ENCODE peak calls at places on chromosomes 1 and 21, in seven cellular contexts. One of them, this sample, is unnamed.
A peak's percentile ranks its signal among the peaks of the same experiment; 100 is the strongest.

GRCh38 chr1:165645654-165646366 is 14.8 kb downstream of the MGST3 start:
- DNase-seq in RWPE2: no peak
- DNase-seq in cardiac muscle cell: no peak
- DNase-seq in uterus: no peak
- DNase-seq in GM12865: peak; percentile 12
- DNase-seq in astrocyte of the spinal cord: no peak
- DNase-seq in epithelial cell of proximal tubule: peak; percentile 74
- DNase-seq in this sample: no peak

GRCh38 chr1:12188115-12188514 is 21.3 kb downstream of the TNFRSF1B start:
- DNase-seq in RWPE2: no peak
- DNase-seq in cardiac muscle cell: no peak
- DNase-seq in uterus: no peak
- DNase-seq in GM12865: no peak
- DNase-seq in astrocyte of the spinal cord: no peak
- DNase-seq in epithelial cell of proximal tubule: no peak
- DNase-seq in this sample: no peak

GRCh38 chr1:168643152-168643551 is 66.7 kb downstream of the XCL1 start:
- DNase-seq in RWPE2: no peak
- DNase-seq in cardiac muscle cell: no peak
- DNase-seq in uterus: no peak
- DNase-seq in GM12865: no peak
- DNase-seq in astrocyte of the spinal cord: peak; percentile 91
- DNase-seq in epithelial cell of proximal tubule: no peak
- DNase-seq in this sample: no peak

GRCh38 chr1:100277866-100278265 is 11.8 kb downstream of the RTCA start:
- DNase-seq in RWPE2: no peak
- DNase-seq in cardiac muscle cell: no peak
- DNase-seq in uterus: no peak
- DNase-seq in GM12865: peak; percentile 52
- DNase-seq in astrocyte of the spinal cord: no peak
- DNase-seq in epithelial cell of proximal tubule: no peak
- DNase-seq in this sample: no peak

GRCh38 chr21:25457411-25457810 is 149.9 kb downstream of the MRPL39 start:
- DNase-seq in RWPE2: no peak
- DNase-seq in cardiac muscle cell: no peak
- DNase-seq in uterus: no peak
- DNase-seq in GM12865: peak; percentile 87
- DNase-seq in astrocyte of the spinal cord: peak; percentile 85
- DNase-seq in epithelial cell of proximal tubule: peak; percentile 42
- DNase-seq in this sample: peak; percentile 4

GRCh38 chr1:109397451-109398342 is at the start of gene SORT1:
- DNase-seq in RWPE2: peak; percentile 83
- DNase-seq in cardiac muscle cell: peak; percentile 98
- DNase-seq in uterus: peak; percentile 85
- DNase-seq in GM12865: peak; percentile 67
- DNase-seq in astrocyte of the spinal cord: peak; percentile 92
- DNase-seq in epithelial cell of proximal tubule: no peak
- DNase-seq in this sample: peak; percentile 43

GRCh38 chr1:3261007-3261968 is 192.3 kb downstream of the PRDM16 start:
- DNase-seq in RWPE2: no peak
- DNase-seq in cardiac muscle cell: no peak
- DNase-seq in uterus: no peak
- DNase-seq in GM12865: no peak
- DNase-seq in astrocyte of the spinal cord: no peak
- DNase-seq in epithelial cell of proximal tubule: no peak
- DNase-seq in this sample: no peak

GRCh38 chr1:168728452-168729404 is at the start of gene DPT:
- DNase-seq in RWPE2: no peak
- DNase-seq in cardiac muscle cell: no peak
- DNase-seq in uterus: peak; percentile 69
- DNase-seq in GM12865: no peak
- DNase-seq in astrocyte of the spinal cord: no peak
- DNase-seq in epithelial cell of proximal tubule: no peak
- DNase-seq in this sample: peak; percentile 90

GRCh38 chr1:8477199-8477982 is 159.5 kb downstream of the SLC45A1 start:
- DNase-seq in RWPE2: no peak
- DNase-seq in cardiac muscle cell: no peak
- DNase-seq in uterus: no peak
- DNase-seq in GM12865: peak; percentile 84
- DNase-seq in astrocyte of the spinal cord: peak; percentile 72
- DNase-seq in epithelial cell of proximal tubule: no peak
- DNase-seq in this sample: no peak

GRCh38 chr1:227315500-227316346 is 2.6 kb downstream of the CDC42BPA start:
- DNase-seq in RWPE2: no peak
- DNase-seq in cardiac muscle cell: peak; percentile 56
- DNase-seq in uterus: peak; percentile 23
- DNase-seq in GM12865: no peak
- DNase-seq in astrocyte of the spinal cord: peak; percentile 60
- DNase-seq in epithelial cell of proximal tubule: peak; percentile 38
- DNase-seq in this sample: no peak

GRCh38 chr1:232629250-232630046 is 485 bp downstream of the SIPA1L2 start:
- DNase-seq in RWPE2: no peak
- DNase-seq in cardiac muscle cell: peak; percentile 57
- DNase-seq in uterus: peak; percentile 29
- DNase-seq in GM12865: peak; percentile 3
- DNase-seq in astrocyte of the spinal cord: peak; percentile 24
- DNase-seq in epithelial cell of proximal tubule: no peak
- DNase-seq in this sample: no peak

GRCh38 chr1:170355267-170355801 is 176.6 kb upstream of the GORAB start:
- DNase-seq in RWPE2: no peak
- DNase-seq in cardiac muscle cell: no peak
- DNase-seq in uterus: no peak
- DNase-seq in GM12865: no peak
- DNase-seq in astrocyte of the spinal cord: peak; percentile 28
- DNase-seq in epithelial cell of proximal tubule: no peak
- DNase-seq in this sample: no peak

GRCh38 chr1:209743145-209743482 is 12.7 kb upstream of the TRAF3IP3 start:
- DNase-seq in RWPE2: no peak
- DNase-seq in cardiac muscle cell: no peak
- DNase-seq in uterus: no peak
- DNase-seq in GM12865: no peak
- DNase-seq in astrocyte of the spinal cord: peak; percentile 96
- DNase-seq in epithelial cell of proximal tubule: no peak
- DNase-seq in this sample: no peak

GRCh38 chr1:202023033-202023433 is 12.6 kb downstream of the ELF3 start:
- DNase-seq in RWPE2: peak; percentile 89
- DNase-seq in cardiac muscle cell: no peak
- DNase-seq in uterus: no peak
- DNase-seq in GM12865: no peak
- DNase-seq in astrocyte of the spinal cord: no peak
- DNase-seq in epithelial cell of proximal tubule: no peak
- DNase-seq in this sample: no peak

GRCh38 chr21:29571949-29572348 is 273.2 kb downstream of the BACH1 start:
- DNase-seq in RWPE2: no peak
- DNase-seq in cardiac muscle cell: no peak
- DNase-seq in uterus: no peak
- DNase-seq in GM12865: no peak
- DNase-seq in astrocyte of the spinal cord: no peak
- DNase-seq in epithelial cell of proximal tubule: no peak
- DNase-seq in this sample: no peak

GRCh38 chr1:119160851-119161250 is 20.4 kb upstream of the WARS2 start:
- DNase-seq in RWPE2: no peak
- DNase-seq in cardiac muscle cell: no peak
- DNase-seq in uterus: no peak
- DNase-seq in GM12865: no peak
- DNase-seq in astrocyte of the spinal cord: peak; percentile 17
- DNase-seq in epithelial cell of proximal tubule: no peak
- DNase-seq in this sample: peak; percentile 32

GRCh38 chr1:239387304-239388231 is 1.2 kb downstream of the CHRM3 start:
- DNase-seq in RWPE2: no peak
- DNase-seq in cardiac muscle cell: peak; percentile 43
- DNase-seq in uterus: no peak
- DNase-seq in GM12865: no peak
- DNase-seq in astrocyte of the spinal cord: peak; percentile 1
- DNase-seq in epithelial cell of proximal tubule: no peak
- DNase-seq in this sample: no peak

GRCh38 chr1:41927118-41927517 is 8.4 kb upstream of the HIVEP3 start:
- DNase-seq in RWPE2: no peak
- DNase-seq in cardiac muscle cell: no peak
- DNase-seq in uterus: no peak
- DNase-seq in GM12865: no peak
- DNase-seq in astrocyte of the spinal cord: no peak
- DNase-seq in epithelial cell of proximal tubule: no peak
- DNase-seq in this sample: no peak

GRCh38 chr1:61132176-61133047 is 50.1 kb downstream of the NFIA start:
- DNase-seq in RWPE2: no peak
- DNase-seq in cardiac muscle cell: no peak
- DNase-seq in uterus: no peak
- DNase-seq in GM12865: no peak
- DNase-seq in astrocyte of the spinal cord: peak; percentile 48
- DNase-seq in epithelial cell of proximal tubule: no peak
- DNase-seq in this sample: no peak

GRCh38 chr1:240280560-240281322 is 189.1 kb downstream of the FMN2 start:
- DNase-seq in RWPE2: no peak
- DNase-seq in cardiac muscle cell: no peak
- DNase-seq in uterus: no peak
- DNase-seq in GM12865: no peak
- DNase-seq in astrocyte of the spinal cord: no peak
- DNase-seq in epithelial cell of proximal tubule: no peak
- DNase-seq in this sample: no peak

GRCh38 chr21:15210235-15210678 is 145.5 kb upstream of the NRIP1 start:
- DNase-seq in RWPE2: peak; percentile 84
- DNase-seq in cardiac muscle cell: no peak
- DNase-seq in uterus: no peak
- DNase-seq in GM12865: no peak
- DNase-seq in astrocyte of the spinal cord: no peak
- DNase-seq in epithelial cell of proximal tubule: no peak
- DNase-seq in this sample: no peak

GRCh38 chr1:20211511-20211931 is 25.2 kb upstream of the PLA2G2C start:
- DNase-seq in RWPE2: peak; percentile 88
- DNase-seq in cardiac muscle cell: no peak
- DNase-seq in uterus: no peak
- DNase-seq in GM12865: no peak
- DNase-seq in astrocyte of the spinal cord: no peak
- DNase-seq in epithelial cell of proximal tubule: peak; percentile 36
- DNase-seq in this sample: no peak

GRCh38 chr1:10122926-10123325 is 87.4 kb upstream of the KIF1B start:
- DNase-seq in RWPE2: no peak
- DNase-seq in cardiac muscle cell: no peak
- DNase-seq in uterus: peak; percentile 58
- DNase-seq in GM12865: no peak
- DNase-seq in astrocyte of the spinal cord: peak; percentile 72
- DNase-seq in epithelial cell of proximal tubule: no peak
- DNase-seq in this sample: no peak

GRCh38 chr21:35390013-35390776 is 341.1 kb upstream of the RUNX1 start:
- DNase-seq in RWPE2: peak; percentile 94
- DNase-seq in cardiac muscle cell: no peak
- DNase-seq in uterus: no peak
- DNase-seq in GM12865: peak; percentile 1
- DNase-seq in astrocyte of the spinal cord: peak; percentile 59
- DNase-seq in epithelial cell of proximal tubule: peak; percentile 25
- DNase-seq in this sample: no peak

GRCh38 chr1:227166559-227166958 is 151.7 kb downstream of the CDC42BPA start:
- DNase-seq in RWPE2: no peak
- DNase-seq in cardiac muscle cell: no peak
- DNase-seq in uterus: no peak
- DNase-seq in GM12865: no peak
- DNase-seq in astrocyte of the spinal cord: no peak
- DNase-seq in epithelial cell of proximal tubule: no peak
- DNase-seq in this sample: no peak

GRCh38 chr1:1539310-1540014 is 962 bp downstream of the TMEM240 start:
- DNase-seq in RWPE2: peak; percentile 68
- DNase-seq in cardiac muscle cell: peak; percentile 79
- DNase-seq in uterus: peak; percentile 54
- DNase-seq in GM12865: no peak
- DNase-seq in astrocyte of the spinal cord: peak; percentile 19
- DNase-seq in epithelial cell of proximal tubule: no peak
- DNase-seq in this sample: no peak

GRCh38 chr1:26471498-26472329 is 526 bp upstream of the HMGN2 start:
- DNase-seq in RWPE2: peak; percentile 81
- DNase-seq in cardiac muscle cell: peak; percentile 78
- DNase-seq in uterus: peak; percentile 43
- DNase-seq in GM12865: peak; percentile 30
- DNase-seq in astrocyte of the spinal cord: peak; percentile 80
- DNase-seq in epithelial cell of proximal tubule: no peak
- DNase-seq in this sample: no peak

GRCh38 chr1:4830756-4831155 is 176.3 kb downstream of the AJAP1 start:
- DNase-seq in RWPE2: no peak
- DNase-seq in cardiac muscle cell: no peak
- DNase-seq in uterus: no peak
- DNase-seq in GM12865: no peak
- DNase-seq in astrocyte of the spinal cord: no peak
- DNase-seq in epithelial cell of proximal tubule: no peak
- DNase-seq in this sample: no peak

GRCh38 chr1:4820543-4820942 is 166.1 kb downstream of the AJAP1 start:
- DNase-seq in RWPE2: no peak
- DNase-seq in cardiac muscle cell: no peak
- DNase-seq in uterus: no peak
- DNase-seq in GM12865: no peak
- DNase-seq in astrocyte of the spinal cord: no peak
- DNase-seq in epithelial cell of proximal tubule: no peak
- DNase-seq in this sample: no peak

GRCh38 chr1:4825841-4826450 is 171.5 kb downstream of the AJAP1 start:
- DNase-seq in RWPE2: no peak
- DNase-seq in cardiac muscle cell: peak; percentile 23
- DNase-seq in uterus: no peak
- DNase-seq in GM12865: peak; percentile 43
- DNase-seq in astrocyte of the spinal cord: no peak
- DNase-seq in epithelial cell of proximal tubule: no peak
- DNase-seq in this sample: no peak
- TF ChIP-seq CTCF in RWPE2: peak; percentile 64
- TF ChIP-seq CTCF in cardiac muscle cell: peak; percentile 4
- TF ChIP-seq CTCF in uterus: peak; percentile 11
- TF ChIP-seq CTCF in GM12865: peak; percentile 61
- TF ChIP-seq CTCF in astrocyte of the spinal cord: no peak
- TF ChIP-seq CTCF in epithelial cell of proximal tubule: peak; percentile 67
- TF ChIP-seq CTCF in this sample: no peak

GRCh38 chr1:33258788-33259274 is 2.5 kb downstream of the ZNF362 start:
- DNase-seq in RWPE2: no peak
- DNase-seq in cardiac muscle cell: no peak
- DNase-seq in uterus: no peak
- DNase-seq in GM12865: no peak
- DNase-seq in astrocyte of the spinal cord: no peak
- DNase-seq in epithelial cell of proximal tubule: no peak
- DNase-seq in this sample: no peak
- H3K4me3 ChIP-seq in RWPE2: no peak overlapping the region
- H3K4me3 ChIP-seq in cardiac muscle cell: no peak overlapping the region
- H3K4me3 ChIP-seq in uterus: no peak overlapping the region
- H3K4me3 ChIP-seq in GM12865: no peak overlapping the region
- H3K4me3 ChIP-seq in astrocyte of the spinal cord: no peak overlapping the region
- H3K4me3 ChIP-seq in epithelial cell of proximal tubule: no peak overlapping the region
- H3K4me3 ChIP-seq in this sample: no peak overlapping the region

GRCh38 chr1:111455642-111456031 is 6.4 kb downstream of the ATP5PB start:
- DNase-seq in RWPE2: no peak
- DNase-seq in cardiac muscle cell: no peak
- DNase-seq in uterus: no peak
- DNase-seq in GM12865: no peak
- DNase-seq in astrocyte of the spinal cord: no peak
- DNase-seq in epithelial cell of proximal tubule: no peak
- DNase-seq in this sample: no peak
- TF ChIP-seq CTCF in RWPE2: no peak
- TF ChIP-seq CTCF in cardiac muscle cell: no peak
- TF ChIP-seq CTCF in uterus: no peak
- TF ChIP-seq CTCF in GM12865: no peak
- TF ChIP-seq CTCF in astrocyte of the spinal cord: no peak
- TF ChIP-seq CTCF in epithelial cell of proximal tubule: no peak
- TF ChIP-seq CTCF in this sample: no peak

DNA sequence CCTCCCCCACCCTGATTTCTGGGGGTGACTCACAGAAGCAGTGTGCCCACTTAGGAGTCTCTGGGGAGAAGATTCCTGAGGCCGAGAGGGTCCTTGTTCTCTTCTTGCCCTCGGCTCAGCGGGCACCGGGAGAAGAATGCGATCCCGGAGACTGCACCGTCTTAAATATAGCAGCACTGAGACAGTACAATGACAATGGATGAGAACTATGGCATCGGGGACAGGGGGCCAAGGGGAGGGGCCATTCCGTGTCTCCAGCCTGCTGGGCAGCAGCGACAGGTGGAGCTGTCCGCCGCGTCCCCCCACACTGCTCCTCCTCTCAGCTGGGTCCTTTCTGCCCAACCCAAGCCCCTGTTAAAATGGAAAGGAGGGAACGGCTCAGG is at the start of gene MYOM3:
- DNase-seq in RWPE2: no peak
- DNase-seq in cardiac muscle cell: no peak
- DNase-seq in uterus: no peak
- DNase-seq in GM12865: no peak
- DNase-seq in astrocyte of the spinal cord: no peak
- DNase-seq in epithelial cell of proximal tubule: no peak
- DNase-seq in this sample: no peak
- H3K4me3 ChIP-seq in RWPE2: no peak within 1 kb of the TSS
- H3K4me3 ChIP-seq in cardiac muscle cell: no peak within 1 kb of the TSS
- H3K4me3 ChIP-seq in uterus: no peak within 1 kb of the TSS
- H3K4me3 ChIP-seq in GM12865: no peak within 1 kb of the TSS
- H3K4me3 ChIP-seq in astrocyte of the spinal cord: peak within 1 kb of the TSS; percentile 12
- H3K4me3 ChIP-seq in epithelial cell of proximal tubule: peak within 1 kb of the TSS; percentile 58
- H3K4me3 ChIP-seq in this sample: no peak within 1 kb of the TSS